ENCODE peak calls at places on chromosomes 6 and 20, in five cellular contexts. P is stimulated activated CD4-positive, alpha-beta T cell treated with anti-CD3 and anti-CD28 coated beads, TNF-alpha, amount 100 ng/mL, for 1 hour; R is cardiac fibroblast; A is effector memory CD4-positive, alpha-beta T cell; T is fibroblast of gingiva. G is an unnamed sample.

GRCh38 chr6:22470454-22471368 is 98.7 kb upstream of the HDGFL1 start:
- DNase-seq in A (no peak), R (peak), T (peak), P (no peak), G (peak)

GRCh38 chr20:55514498-55514897 is 490.8 kb downstream of the CBLN4 start:
- DNase-seq in A (no peak), R (no peak), T (no peak), P (no peak), G (peak)

GRCh38 chr6:141265748-141266647 is 866.7 kb upstream of the GJE1 start:
- DNase-seq in T (no peak), R (peak), A (no peak), P (no peak), G (peak)

GRCh38 chr20:63046841-63047240 is 40.1 kb upstream of the BHLHE23 start:
- DNase-seq in T (no peak), R (no peak), A (no peak), P (no peak), G (no peak)

GRCh38 chr6:133779916-133780315 is 109.0 kb upstream of the TCF21 start:
- DNase-seq in P (no peak), T (peak), A (no peak), R (no peak), G (no peak)

GRCh38 chr20:43560974-43561373 is 2.1 kb downstream of the SGK2 start:
- DNase-seq in A (no peak), P (no peak), R (no peak), T (no peak), G (no peak)

GRCh38 chr6:163811317-163811716 is 396.8 kb downstream of the QKI start:
- DNase-seq in A (no peak), P (no peak), T (no peak), R (no peak), G (no peak)

GRCh38 chr6:75834447-75834846 is 85.4 kb downstream of the MYO6 start:
- DNase-seq in P (no peak), A (no peak), R (no peak), T (no peak), G (no peak)

GRCh38 chr20:61546641-61547040 is 294.6 kb downstream of the CDH4 start:
- DNase-seq in R (no peak), A (no peak), T (no peak), P (no peak), G (no peak)

GRCh38 chr6:76684881-76685280 is 612.4 kb upstream of the IMPG1 start:
- DNase-seq in P (no peak), T (no peak), R (no peak), A (no peak), G (no peak)

GRCh38 chr20:59802471-59803221 is 130.8 kb downstream of the SYCP2 start:
- DNase-seq in T (no peak), A (no peak), P (no peak), R (no peak), G (no peak)

GRCh38 chr6:158069800-158070195 is 88.1 kb downstream of the SYNJ2 start:
- DNase-seq in A (no peak), R (peak), T (no peak), P (no peak), G (peak)

GRCh38 chr6:88899569-88900316 is 63.7 kb downstream of the RNGTT start:
- DNase-seq in T (no peak), A (no peak), R (no peak), P (no peak), G (peak)

GRCh38 chr6:129653229-129653628 is 56.7 kb downstream of the ARHGAP18 start:
- DNase-seq in A (no peak), P (no peak), R (no peak), T (no peak), G (no peak)

GRCh38 chr6:152380351-152380767 is 256.8 kb downstream of the SYNE1 start:
- DNase-seq in T (peak), A (no peak), R (peak), P (no peak), G (peak)

GRCh38 chr6:118984342-118984741 is 49.4 kb upstream of the MCM9 start:
- DNase-seq in R (no peak), T (no peak), P (no peak), A (no peak), G (no peak)

GRCh38 chr6:34834789-34835518 is 43.1 kb downstream of the BLTP3A start:
- DNase-seq in A (no peak), R (peak), P (no peak), T (peak), G (peak)

GRCh38 chr20:1664911-1665310 is 7.3 kb upstream of the SIRPG start:
- DNase-seq in R (no peak), T (no peak), P (no peak), A (peak), G (no peak)

GRCh38 chr6:104613416-104614001 is 246.2 kb downstream of the HACE1 start:
- DNase-seq in A (no peak), T (no peak), R (peak), P (no peak), G (no peak)

GRCh38 chr20:50753152-50753551 is 21.8 kb downstream of the PARD6B start:
- DNase-seq in A (no peak), P (no peak), T (no peak), R (no peak), G (no peak)

GRCh38 chr20:62064788-62065668 is 653 bp downstream of the TAF4 start:
- DNase-seq in P (no peak), R (no peak), T (no peak), A (no peak), G (no peak)

GRCh38 chr20:9903048-9903651 is 64.3 kb upstream of the PAK5 start:
- DNase-seq in R (peak), P (no peak), A (no peak), T (no peak), G (peak)

GRCh38 chr20:3111507-3111906 is 27.0 kb upstream of the AVP start:
- DNase-seq in T (no peak), A (no peak), P (no peak), R (no peak), G (no peak)

GRCh38 chr6:100317031-100317430 is 147.7 kb downstream of the SIM1 start:
- DNase-seq in A (no peak), T (no peak), R (no peak), P (no peak), G (no peak)

GRCh38 chr6:34982424-34982852 is 93.4 kb downstream of the ANKS1A start:
- DNase-seq in A (no peak), T (no peak), R (peak), P (no peak), G (peak)

GRCh38 chr6:36118550-36119107 is 11.7 kb upstream of the MAPK13 start:
- DNase-seq in T (no peak), R (peak), A (peak), P (peak), G (peak)

GRCh38 chr6:35181933-35182612 is 31.7 kb upstream of the SCUBE3 start:
- DNase-seq in T (peak), A (no peak), R (peak), P (no peak), G (peak)

GRCh38 chr6:31214516-31214915 is 44.0 kb upstream of the POU5F1 start:
- DNase-seq in P (no peak), R (no peak), T (no peak), A (no peak), G (peak)

GRCh38 chr6:82068721-82069120 is 178.8 kb downstream of the IBTK start:
- DNase-seq in R (no peak), T (no peak), P (no peak), A (no peak), G (no peak)

GRCh38 chr6:143180205-143180604 is 119.5 kb downstream of the AIG1 start:
- DNase-seq in P (no peak), R (no peak), A (no peak), T (no peak), G (no peak)

GRCh38 chr20:62924567-62925419 is 1.5 kb downstream of the DIDO1 start:
- DNase-seq in P (no peak), A (peak), R (peak), T (peak), G (peak)

GRCh38 chr6:154938245-154938583 is 56.9 kb upstream of the TIAM2 start:
- DNase-seq in T (no peak), A (no peak), R (no peak), P (no peak), G (no peak)

GRCh38 chr6:47188588-47189021 is 121.1 kb downstream of the TNFRSF21 start:
- DNase-seq in R (peak), A (no peak), T (peak), P (no peak), G (peak)

GRCh38 chr20:20237093-20237959 is 130.6 kb upstream of the INSM1 start:
- DNase-seq in A (no peak), R (peak), P (no peak), T (peak), G (peak)

GRCh38 chr6:120274547-120274946 is 925.0 kb upstream of the MAN1A1 start:
- DNase-seq in A (no peak), R (no peak), P (no peak), T (no peak), G (no peak)